ENCODE peak calls at places on chromosomes 11 and 22, in seven cellular contexts. L is Calu3; U is activated CD4-positive, alpha-beta T cell treated with anti-CD3 and anti-CD28 coated beads, Interleukin-2, amount 50 U/mL, for 24 hours; H is GM12891; B is GDM1; N is NCI-H1092; P is HS-27A. S is an unnamed sample.

GRCh38 chr11:75524576-75525432 is 937 bp downstream of the GDPD5 start:
- DNase-seq in P (no peak), B (no peak), U (no peak), N (no peak), H (no peak), L (no peak), S (peak)

GRCh38 chr22:47131611-47132427 is 369.4 kb downstream of the TBC1D22A start:
- DNase-seq in N (no peak), P (no peak), B (no peak), U (no peak), L (no peak), H (no peak), S (no peak)

GRCh38 chr11:6894097-6894496 is 1.8 kb upstream of the OR2D2 start:
- DNase-seq in H (no peak), N (no peak), L (no peak), B (no peak), P (no peak), U (no peak), S (no peak)

GRCh38 chr11:17388609-17389204 is at the start of gene KCNJ11:
- DNase-seq in H (peak), U (no peak), L (peak), P (no peak), N (peak), B (no peak), S (peak)

GRCh38 chr22:19634576-19634975 is 79.7 kb upstream of the SEPTIN5 start:
- DNase-seq in B (no peak), H (no peak), N (no peak), P (no peak), L (no peak), U (no peak), S (no peak)

GRCh38 chr11:1573847-1574255 is 1.8 kb upstream of the DUSP8 start:
- DNase-seq in L (peak), N (no peak), B (no peak), P (no peak), H (no peak), U (no peak), S (no peak)

GRCh38 chr22:30680998-30681770 is 13.5 kb upstream of the OSBP2 start:
- DNase-seq in N (no peak), P (no peak), L (no peak), B (no peak), H (no peak), U (no peak), S (no peak)

GRCh38 chr11:123797065-123797940 is 8.8 kb downstream of the OR6M1 start:
- DNase-seq in P (no peak), U (no peak), H (no peak), N (peak), B (no peak), L (no peak), S (no peak)

GRCh38 chr11:99988105-99988907 is 698.8 kb upstream of the ARHGAP42 start:
- DNase-seq in U (no peak), H (no peak), P (no peak), B (no peak), L (no peak), N (no peak), S (no peak)